ENCODE peak calls at places on chromosomes 11 and 22, in four cellular contexts. One of them, this sample, is unnamed.

GRCh38 chr11:128421577-128421976 is 165.8 kb downstream of the ETS1 start:
- DNase-seq in breast epithelium: no peak
- DNase-seq in activated B cell treated with CpG ODN at 0.5 μM for 24 hours: no peak
- DNase-seq in HFFc6: peak
- DNase-seq in this sample: no peak

GRCh38 chr11:112172362-112172994 is 2.8 kb upstream of the BCO2 start:
- DNase-seq in breast epithelium: no peak
- DNase-seq in HFFc6: peak
- DNase-seq in activated B cell treated with CpG ODN at 0.5 μM for 24 hours: no peak
- DNase-seq in this sample: no peak

GRCh38 chr11:5226732-5227327 is at the start of gene HBB:
- DNase-seq in activated B cell treated with CpG ODN at 0.5 μM for 24 hours: no peak
- DNase-seq in breast epithelium: no peak
- DNase-seq in HFFc6: no peak
- DNase-seq in this sample: no peak

GRCh38 chr11:35237860-35238715 is 99.1 kb downstream of the CD44 start:
- DNase-seq in activated B cell treated with CpG ODN at 0.5 μM for 24 hours: no peak
- DNase-seq in HFFc6: no peak
- DNase-seq in breast epithelium: no peak
- DNase-seq in this sample: no peak

GRCh38 chr11:71446942-71447688 is 1.1 kb downstream of the DHCR7 start:
- DNase-seq in HFFc6: peak
- DNase-seq in activated B cell treated with CpG ODN at 0.5 μM for 24 hours: no peak
- DNase-seq in breast epithelium: peak
- DNase-seq in this sample: no peak

GRCh38 chr22:44154431-44154942 is 26.2 kb upstream of the PARVG start:
- DNase-seq in HFFc6: no peak
- DNase-seq in breast epithelium: no peak
- DNase-seq in activated B cell treated with CpG ODN at 0.5 μM for 24 hours: no peak
- DNase-seq in this sample: no peak

GRCh38 chr22:19942886-19943664 is 1.5 kb upstream of the TXNRD2 start:
- DNase-seq in HFFc6: peak
- DNase-seq in activated B cell treated with CpG ODN at 0.5 μM for 24 hours: no peak
- DNase-seq in breast epithelium: no peak
- DNase-seq in this sample: peak

GRCh38 chr22:35212020-35212419 is 45.3 kb upstream of the HMGXB4 start:
- DNase-seq in HFFc6: no peak
- DNase-seq in activated B cell treated with CpG ODN at 0.5 μM for 24 hours: no peak
- DNase-seq in breast epithelium: no peak
- DNase-seq in this sample: no peak

GRCh38 chr22:27737521-27737920 is 64.0 kb downstream of the MN1 start:
- DNase-seq in activated B cell treated with CpG ODN at 0.5 μM for 24 hours: no peak
- DNase-seq in HFFc6: no peak
- DNase-seq in breast epithelium: no peak
- DNase-seq in this sample: no peak

GRCh38 chr11:83970061-83970671 is 684.0 kb upstream of the CCDC90B start:
- DNase-seq in breast epithelium: no peak
- DNase-seq in HFFc6: no peak
- DNase-seq in activated B cell treated with CpG ODN at 0.5 μM for 24 hours: no peak
- DNase-seq in this sample: no peak

GRCh38 chr11:71934213-71934612 is 5.4 kb downstream of the RNF121 start:
- DNase-seq in breast epithelium: no peak
- DNase-seq in activated B cell treated with CpG ODN at 0.5 μM for 24 hours: no peak
- DNase-seq in HFFc6: no peak
- DNase-seq in this sample: no peak

GRCh38 chr11:79018371-79018849 is 422.4 kb downstream of the TENM4 start:
- DNase-seq in activated B cell treated with CpG ODN at 0.5 μM for 24 hours: no peak
- DNase-seq in HFFc6: peak
- DNase-seq in breast epithelium: no peak
- DNase-seq in this sample: peak

GRCh38 chr11:63838150-63838681 is 694 bp upstream of the MARK2 start:
- DNase-seq in activated B cell treated with CpG ODN at 0.5 μM for 24 hours: no peak
- DNase-seq in HFFc6: no peak
- DNase-seq in breast epithelium: no peak
- DNase-seq in this sample: no peak

GRCh38 chr11:84212467-84213390 is 926.6 kb upstream of the CCDC90B start:
- DNase-seq in breast epithelium: no peak
- DNase-seq in HFFc6: no peak
- DNase-seq in activated B cell treated with CpG ODN at 0.5 μM for 24 hours: no peak
- DNase-seq in this sample: no peak

DNA sequence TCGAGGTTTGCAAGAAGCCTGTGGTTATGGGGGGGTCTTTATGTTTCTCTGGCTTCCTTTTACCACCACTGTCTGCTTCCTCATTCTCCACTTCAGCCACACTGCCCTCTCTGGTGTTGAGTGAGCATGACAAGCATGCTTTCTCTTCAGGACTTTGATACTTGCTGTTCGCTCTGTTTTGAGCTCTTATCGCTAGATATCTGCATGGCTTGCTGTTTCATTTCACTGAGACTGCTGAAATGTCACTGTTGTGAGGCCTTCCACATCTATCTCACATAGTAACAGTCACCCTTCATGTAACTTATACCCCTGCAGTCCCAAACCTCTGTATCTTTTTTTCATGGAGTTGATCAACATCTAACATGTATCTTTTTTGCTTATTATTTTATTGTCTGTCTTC is 59.8 kb downstream of the TMEM135 start:
- DNase-seq in HFFc6: peak
- DNase-seq in breast epithelium: no peak
- DNase-seq in activated B cell treated with CpG ODN at 0.5 μM for 24 hours: no peak
- DNase-seq in this sample: no peak
- TF ChIP-seq CTCF in HFFc6: peak
- TF ChIP-seq CTCF in breast epithelium: no peak
- TF ChIP-seq CTCF in activated B cell treated with CpG ODN at 0.5 μM for 24 hours: no peak
- TF ChIP-seq CTCF in this sample: peak

DNA sequence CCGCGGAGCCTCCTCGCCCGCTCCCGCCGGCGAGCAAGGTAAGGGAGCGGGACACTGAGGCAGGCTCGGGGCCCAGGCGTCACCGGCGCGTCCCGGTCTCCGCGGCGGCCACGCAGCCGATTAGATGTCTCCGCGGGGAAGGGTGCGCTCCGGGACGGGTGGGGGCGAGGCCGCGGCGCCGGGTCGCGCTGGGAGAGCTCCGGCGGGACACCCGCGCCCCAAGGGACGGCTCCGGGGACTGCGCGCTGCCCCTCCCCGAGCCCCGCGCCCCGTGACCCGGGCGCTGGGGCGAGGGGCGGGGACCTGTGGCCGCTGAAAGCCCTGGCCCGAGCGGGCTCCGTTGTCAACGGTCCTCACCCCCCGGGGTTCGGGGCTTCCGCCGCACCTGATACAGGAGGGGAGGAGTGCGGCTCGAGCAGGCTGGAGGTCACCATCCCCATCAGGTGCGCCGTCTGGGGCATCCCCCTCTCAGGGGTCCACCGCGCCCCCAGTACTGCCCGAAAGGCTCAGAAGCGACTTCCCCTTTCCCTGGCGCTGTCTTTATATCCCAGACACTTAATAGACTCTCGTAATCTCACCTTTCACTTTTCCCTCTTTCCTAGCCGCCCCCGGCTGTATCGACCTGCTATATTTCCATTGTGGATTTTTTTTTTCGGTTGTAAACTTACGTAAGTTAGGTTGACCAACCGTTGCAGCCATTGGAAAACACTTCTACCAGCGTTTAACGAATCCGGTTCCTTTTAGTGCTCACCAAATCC is 566 bp downstream of the PPFIA1 start:
- DNase-seq in breast epithelium: no peak
- DNase-seq in activated B cell treated with CpG ODN at 0.5 μM for 24 hours: no peak
- DNase-seq in HFFc6: peak
- DNase-seq in this sample: no peak
- TF ChIP-seq CTCF in breast epithelium: no peak
- TF ChIP-seq CTCF in activated B cell treated with CpG ODN at 0.5 μM for 24 hours: no peak
- TF ChIP-seq CTCF in HFFc6: no peak
- TF ChIP-seq CTCF in this sample: no peak

GRCh38 chr22:39546889-39547586 is 14.5 kb upstream of the RPS19BP1 start:
- DNase-seq in breast epithelium: no peak
- DNase-seq in activated B cell treated with CpG ODN at 0.5 μM for 24 hours: no peak
- DNase-seq in HFFc6: no peak
- DNase-seq in this sample: no peak

GRCh38 chr22:39545310-39546063 is 12.9 kb upstream of the RPS19BP1 start:
- DNase-seq in HFFc6: no peak
- DNase-seq in breast epithelium: no peak
- DNase-seq in activated B cell treated with CpG ODN at 0.5 μM for 24 hours: peak
- DNase-seq in this sample: no peak

GRCh38 chr22:39546064-39546365 is 13.5 kb upstream of the RPS19BP1 start:
- DNase-seq in breast epithelium: no peak
- DNase-seq in activated B cell treated with CpG ODN at 0.5 μM for 24 hours: no peak
- DNase-seq in HFFc6: no peak
- DNase-seq in this sample: no peak

GRCh38 chr22:39547587-39547947 is 15.0 kb upstream of the RPS19BP1 start:
- DNase-seq in activated B cell treated with CpG ODN at 0.5 μM for 24 hours: no peak
- DNase-seq in breast epithelium: no peak
- DNase-seq in HFFc6: no peak
- DNase-seq in this sample: no peak

GRCh38 chr22:39543095-39543494 is 10.5 kb upstream of the RPS19BP1 start:
- DNase-seq in HFFc6: no peak
- DNase-seq in breast epithelium: no peak
- DNase-seq in activated B cell treated with CpG ODN at 0.5 μM for 24 hours: no peak
- DNase-seq in this sample: no peak
- TF ChIP-seq CTCF in HFFc6: peak
- TF ChIP-seq CTCF in breast epithelium: no peak
- TF ChIP-seq CTCF in activated B cell treated with CpG ODN at 0.5 μM for 24 hours: no peak
- TF ChIP-seq CTCF in this sample: peak

DNA sequence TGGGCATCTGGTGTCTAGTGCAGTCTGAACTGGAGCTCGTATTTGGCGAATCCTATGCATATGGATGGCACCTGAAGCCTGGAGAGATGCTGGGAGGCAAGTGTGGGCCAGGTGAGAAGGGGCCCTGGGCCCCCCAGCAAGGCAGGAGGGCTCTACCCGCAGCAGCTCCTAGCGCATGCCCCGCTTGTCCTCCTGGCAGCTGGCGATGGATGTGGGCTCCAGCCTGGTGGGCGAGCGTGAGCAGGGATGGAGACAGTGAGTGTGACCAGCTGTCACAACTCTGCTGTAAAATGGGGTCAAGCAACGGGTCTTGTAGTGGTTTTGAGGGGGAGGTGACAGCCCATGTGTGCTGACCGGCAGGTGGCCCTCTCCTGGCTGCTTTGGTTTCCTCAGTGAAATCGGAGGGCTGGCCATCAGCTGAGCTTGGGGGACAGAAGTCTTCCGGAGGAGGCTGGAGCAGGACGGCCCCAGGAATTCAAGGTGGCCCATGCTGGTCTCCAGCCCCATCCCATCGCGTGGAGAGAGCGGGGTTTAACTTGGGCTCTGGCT is 12.0 kb downstream of the FRMD8 start:
- DNase-seq in breast epithelium: no peak
- DNase-seq in HFFc6: no peak
- DNase-seq in activated B cell treated with CpG ODN at 0.5 μM for 24 hours: no peak
- DNase-seq in this sample: no peak
- TF ChIP-seq CTCF in breast epithelium: no peak
- TF ChIP-seq CTCF in HFFc6: peak
- TF ChIP-seq CTCF in activated B cell treated with CpG ODN at 0.5 μM for 24 hours: no peak
- TF ChIP-seq CTCF in this sample: no peak

GRCh38 chr22:45718391-45718790 is 46.8 kb downstream of the ATXN10 start:
- DNase-seq in activated B cell treated with CpG ODN at 0.5 μM for 24 hours: no peak
- DNase-seq in HFFc6: no peak
- DNase-seq in breast epithelium: no peak
- DNase-seq in this sample: no peak

GRCh38 chr22:45726081-45726480 is 54.4 kb downstream of the ATXN10 start:
- DNase-seq in activated B cell treated with CpG ODN at 0.5 μM for 24 hours: no peak
- DNase-seq in HFFc6: no peak
- DNase-seq in breast epithelium: no peak
- DNase-seq in this sample: no peak

GRCh38 chr22:45722006-45722405 is 50.4 kb downstream of the ATXN10 start:
- DNase-seq in HFFc6: no peak
- DNase-seq in breast epithelium: no peak
- DNase-seq in activated B cell treated with CpG ODN at 0.5 μM for 24 hours: no peak
- DNase-seq in this sample: no peak

GRCh38 chr22:45717787-45718186 is 46.2 kb downstream of the ATXN10 start:
- DNase-seq in activated B cell treated with CpG ODN at 0.5 μM for 24 hours: no peak
- DNase-seq in breast epithelium: no peak
- DNase-seq in HFFc6: peak
- DNase-seq in this sample: no peak

DNA sequence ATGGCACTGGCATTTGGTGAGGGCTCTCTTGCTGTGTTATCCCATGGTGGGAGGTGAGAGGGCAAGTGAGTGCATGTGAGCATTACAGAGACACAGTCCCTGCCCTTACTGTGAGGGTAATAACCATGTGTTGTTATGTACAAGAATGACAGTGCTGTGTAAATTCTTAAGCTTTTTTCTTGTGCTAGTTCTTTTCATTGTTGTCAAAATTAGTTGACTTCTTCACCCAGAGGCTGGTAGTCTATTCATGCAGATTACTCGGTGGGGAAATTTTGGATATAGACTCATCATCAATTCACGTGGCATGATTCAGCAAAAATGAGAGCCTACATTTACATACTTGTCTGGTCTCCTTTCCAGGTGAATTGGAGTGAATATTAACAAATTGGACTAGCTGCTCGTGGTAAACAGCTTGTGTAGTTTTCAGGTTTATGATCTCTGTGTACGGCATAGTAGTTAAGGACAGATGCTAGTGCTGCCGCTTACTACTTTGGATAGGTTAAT is 49.3 kb downstream of the ATXN10 start:
- DNase-seq in HFFc6: no peak
- DNase-seq in activated B cell treated with CpG ODN at 0.5 μM for 24 hours: no peak
- DNase-seq in breast epithelium: no peak
- DNase-seq in this sample: no peak
- TF ChIP-seq CTCF in HFFc6: no peak
- TF ChIP-seq CTCF in activated B cell treated with CpG ODN at 0.5 μM for 24 hours: no peak
- TF ChIP-seq CTCF in breast epithelium: no peak
- TF ChIP-seq CTCF in this sample: no peak

This sample was measured in AG09319.